ENCODE peak calls at places on chromosomes 2 and 18, in five cellular contexts. One of them, this sample, is unnamed.

GRCh38 chr2:215590353-215590752 is 154.5 kb upstream of the FN1 start:
- DNase-seq in breast epithelium: no peak
- DNase-seq in kidney epithelial cell: no peak
- DNase-seq in spleen: no peak
- DNase-seq in upper lobe of right lung: no peak
- DNase-seq in this sample: no peak

GRCh38 chr18:59735269-59735860 is 38.1 kb upstream of the CCBE1 start:
- DNase-seq in upper lobe of right lung: no peak
- DNase-seq in spleen: no peak
- DNase-seq in breast epithelium: no peak
- DNase-seq in kidney epithelial cell: no peak
- DNase-seq in this sample: no peak

GRCh38 chr2:56192664-56193305 is 9.0 kb downstream of the CCDC85A start:
- DNase-seq in breast epithelium: no peak
- DNase-seq in kidney epithelial cell: no peak
- DNase-seq in upper lobe of right lung: no peak
- DNase-seq in spleen: no peak
- DNase-seq in this sample: no peak

GRCh38 chr18:74724186-74724585 is 126.5 kb downstream of the ZNF407 start:
- DNase-seq in kidney epithelial cell: no peak
- DNase-seq in upper lobe of right lung: no peak
- DNase-seq in spleen: no peak
- DNase-seq in breast epithelium: no peak
- DNase-seq in this sample: no peak

GRCh38 chr2:121075006-121075545 is 209.9 kb downstream of the TFCP2L1 start:
- DNase-seq in kidney epithelial cell: peak; percentile 78
- DNase-seq in spleen: no peak
- DNase-seq in upper lobe of right lung: no peak
- DNase-seq in breast epithelium: no peak
- DNase-seq in this sample: peak; percentile 50

GRCh38 chr2:43083710-43084698 is 142.4 kb downstream of the ZFP36L2 start:
- DNase-seq in upper lobe of right lung: no peak
- DNase-seq in breast epithelium: peak; percentile 79
- DNase-seq in kidney epithelial cell: no peak
- DNase-seq in spleen: no peak
- DNase-seq in this sample: no peak

GRCh38 chr2:205864511-205864910 is 182.2 kb downstream of the NRP2 start:
- DNase-seq in breast epithelium: no peak
- DNase-seq in kidney epithelial cell: no peak
- DNase-seq in upper lobe of right lung: no peak
- DNase-seq in spleen: no peak
- DNase-seq in this sample: no peak

GRCh38 chr2:47720036-47720435 is 62.9 kb upstream of the MSH6 start:
- DNase-seq in kidney epithelial cell: no peak
- DNase-seq in spleen: no peak
- DNase-seq in breast epithelium: no peak
- DNase-seq in upper lobe of right lung: no peak
- DNase-seq in this sample: no peak

GRCh38 chr18:80175451-80176235 is 66.6 kb downstream of the ADNP2 start:
- DNase-seq in upper lobe of right lung: peak; percentile 51
- DNase-seq in spleen: no peak
- DNase-seq in breast epithelium: no peak
- DNase-seq in kidney epithelial cell: no peak
- DNase-seq in this sample: no peak

GRCh38 chr2:925309-925708 is 25.3 kb upstream of the SNTG2 start:
- DNase-seq in upper lobe of right lung: no peak
- DNase-seq in breast epithelium: no peak
- DNase-seq in kidney epithelial cell: no peak
- DNase-seq in spleen: no peak
- DNase-seq in this sample: no peak

GRCh38 chr2:188345439-188345838 is 53.8 kb downstream of the GULP1 start:
- DNase-seq in kidney epithelial cell: no peak
- DNase-seq in spleen: no peak
- DNase-seq in upper lobe of right lung: no peak
- DNase-seq in breast epithelium: no peak
- DNase-seq in this sample: no peak

GRCh38 chr2:128841803-128842202 is 523.1 kb upstream of the HS6ST1 start:
- DNase-seq in spleen: no peak
- DNase-seq in kidney epithelial cell: no peak
- DNase-seq in upper lobe of right lung: no peak
- DNase-seq in breast epithelium: no peak
- DNase-seq in this sample: no peak

GRCh38 chr2:101902169-101902568 is 89.6 kb upstream of the IL1R2 start:
- DNase-seq in spleen: no peak
- DNase-seq in breast epithelium: no peak
- DNase-seq in upper lobe of right lung: no peak
- DNase-seq in kidney epithelial cell: no peak
- DNase-seq in this sample: no peak

GRCh38 chr2:123363826-123364225 is 661.3 kb upstream of the CNTNAP5 start:
- DNase-seq in breast epithelium: no peak
- DNase-seq in spleen: no peak
- DNase-seq in kidney epithelial cell: no peak
- DNase-seq in upper lobe of right lung: no peak
- DNase-seq in this sample: no peak

GRCh38 chr2:165455940-165456479 is 13.5 kb upstream of the CSRNP3 start:
- DNase-seq in spleen: no peak
- DNase-seq in breast epithelium: no peak
- DNase-seq in upper lobe of right lung: no peak
- DNase-seq in kidney epithelial cell: no peak
- DNase-seq in this sample: no peak

GRCh38 chr2:167191588-167191987 is 303.3 kb downstream of the XIRP2 start:
- DNase-seq in spleen: no peak
- DNase-seq in upper lobe of right lung: no peak
- DNase-seq in kidney epithelial cell: no peak
- DNase-seq in breast epithelium: no peak
- DNase-seq in this sample: no peak

GRCh38 chr2:99337931-99338580 is 867 bp downstream of the EIF5B start:
- DNase-seq in upper lobe of right lung: no peak
- DNase-seq in spleen: no peak
- DNase-seq in kidney epithelial cell: no peak
- DNase-seq in breast epithelium: no peak
- DNase-seq in this sample: no peak

GRCh38 chr18:63676526-63676925 is 14.8 kb upstream of the SERPINB3 start:
- DNase-seq in spleen: no peak
- DNase-seq in kidney epithelial cell: no peak
- DNase-seq in upper lobe of right lung: no peak
- DNase-seq in breast epithelium: no peak
- DNase-seq in this sample: no peak

GRCh38 chr2:223789423-223789822 is 48.0 kb downstream of the AP1S3 start:
- DNase-seq in breast epithelium: no peak
- DNase-seq in kidney epithelial cell: no peak
- DNase-seq in spleen: no peak
- DNase-seq in upper lobe of right lung: no peak
- DNase-seq in this sample: no peak

GRCh38 chr2:124254621-124255020 is 229.5 kb downstream of the CNTNAP5 start:
- DNase-seq in breast epithelium: no peak
- DNase-seq in upper lobe of right lung: no peak
- DNase-seq in spleen: no peak
- DNase-seq in kidney epithelial cell: no peak
- DNase-seq in this sample: no peak

DNA sequence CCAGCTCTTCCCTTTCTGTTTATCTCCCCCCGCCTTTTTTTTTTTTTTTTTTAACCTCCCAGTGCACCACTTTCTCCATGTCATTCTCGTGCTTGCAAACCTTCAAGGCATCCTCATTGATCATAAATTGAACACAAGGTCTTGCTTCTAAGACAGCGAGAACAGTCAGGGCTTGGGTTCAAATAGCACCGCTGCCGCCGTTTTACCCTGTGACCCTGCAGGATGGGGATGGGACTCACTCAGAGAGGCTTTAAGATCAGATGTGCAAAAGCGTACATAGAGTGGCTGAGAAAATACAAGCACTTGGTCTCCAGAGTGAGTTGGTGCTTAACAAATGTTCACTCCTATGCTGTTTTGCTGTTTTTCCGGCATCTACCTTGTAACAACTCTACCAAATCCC is 93.6 kb downstream of the TCF7L1 start:
- DNase-seq in spleen: no peak
- DNase-seq in upper lobe of right lung: no peak
- DNase-seq in breast epithelium: no peak
- DNase-seq in kidney epithelial cell: no peak
- DNase-seq in this sample: no peak
- TF ChIP-seq CTCF in spleen: no peak
- TF ChIP-seq CTCF in upper lobe of right lung: no peak
- TF ChIP-seq CTCF in breast epithelium: no peak
- TF ChIP-seq CTCF in kidney epithelial cell: no peak
- TF ChIP-seq CTCF in this sample: no peak

GRCh38 chr2:46230115-46230571 is 67.1 kb upstream of the EPAS1 start:
- DNase-seq in breast epithelium: no peak
- DNase-seq in spleen: peak; percentile 78
- DNase-seq in kidney epithelial cell: peak; percentile 12
- DNase-seq in upper lobe of right lung: peak; percentile 81
- DNase-seq in this sample: no peak
- TF ChIP-seq CTCF in breast epithelium: no peak
- TF ChIP-seq CTCF in spleen: no peak
- TF ChIP-seq CTCF in kidney epithelial cell: peak; percentile 41
- TF ChIP-seq CTCF in upper lobe of right lung: peak; percentile 27
- TF ChIP-seq CTCF in this sample: no peak

GRCh38 chr2:108396845-108397244 is 19.1 kb downstream of the SULT1C4 start:
- DNase-seq in kidney epithelial cell: no peak
- DNase-seq in spleen: no peak
- DNase-seq in upper lobe of right lung: no peak
- DNase-seq in breast epithelium: no peak
- DNase-seq in this sample: no peak
- TF ChIP-seq CTCF in kidney epithelial cell: peak; percentile 8
- TF ChIP-seq CTCF in spleen: no peak
- TF ChIP-seq CTCF in upper lobe of right lung: no peak
- TF ChIP-seq CTCF in breast epithelium: no peak
- TF ChIP-seq CTCF in this sample: no peak

GRCh38 chr18:21912339-21913239 is 172.0 kb downstream of the MIB1 start:
- DNase-seq in breast epithelium: no peak
- DNase-seq in spleen: no peak
- DNase-seq in kidney epithelial cell: no peak
- DNase-seq in upper lobe of right lung: no peak
- DNase-seq in this sample: no peak
- TF ChIP-seq CTCF in breast epithelium: no peak
- TF ChIP-seq CTCF in spleen: no peak
- TF ChIP-seq CTCF in kidney epithelial cell: no peak
- TF ChIP-seq CTCF in upper lobe of right lung: no peak
- TF ChIP-seq CTCF in this sample: no peak

GRCh38 chr18:8247700-8248099 is 361.5 kb upstream of the RAB12 start:
- DNase-seq in breast epithelium: no peak
- DNase-seq in kidney epithelial cell: no peak
- DNase-seq in upper lobe of right lung: no peak
- DNase-seq in spleen: no peak
- DNase-seq in this sample: no peak
- TF ChIP-seq CTCF in breast epithelium: no peak
- TF ChIP-seq CTCF in kidney epithelial cell: no peak
- TF ChIP-seq CTCF in upper lobe of right lung: no peak
- TF ChIP-seq CTCF in spleen: no peak
- TF ChIP-seq CTCF in this sample: no peak

GRCh38 chr2:214450118-214450894 is 39.5 kb downstream of the VWC2L start:
- DNase-seq in upper lobe of right lung: no peak
- DNase-seq in kidney epithelial cell: no peak
- DNase-seq in spleen: no peak
- DNase-seq in breast epithelium: no peak
- DNase-seq in this sample: no peak
- TF ChIP-seq CTCF in upper lobe of right lung: no peak
- TF ChIP-seq CTCF in kidney epithelial cell: no peak
- TF ChIP-seq CTCF in spleen: no peak
- TF ChIP-seq CTCF in breast epithelium: no peak
- TF ChIP-seq CTCF in this sample: no peak

This sample was measured in omental fat pad.